ENCODE peak calls at places on chromosome 18, in five cellular contexts. U is ACHN; X is activated gamma-delta T cell; I is stimulated activated CD4-positive, alpha-beta T cell treated with anti-CD3 and anti-CD28 coated beads, Interleukin-4, amount 100 ng/mL, for 1 hour; Q is left cardiac atrium. R is an unnamed sample.

GRCh38 chr18:49639643-49640361 is 77.9 kb downstream of the LIPG start:
- DNase-seq in Q (peak), U (no peak), X (no peak), I (no peak), R (no peak)

GRCh38 chr18:58668897-58669296 is 2.4 kb upstream of the MALT1 start:
- DNase-seq in U (no peak), X (no peak), I (no peak), Q (no peak), R (no peak)

GRCh38 chr18:48990497-48991298 is 39.9 kb upstream of the SMAD7 start:
- DNase-seq in Q (peak), U (peak), I (no peak), X (no peak), R (peak)

GRCh38 chr18:48161201-48161910 is 230.9 kb upstream of the SMAD2 start:
- DNase-seq in U (peak), Q (peak), X (peak), I (peak), R (peak)

GRCh38 chr18:48631851-48632250 is 93.0 kb downstream of the CTIF start:
- DNase-seq in X (no peak), U (no peak), I (no peak), Q (no peak), R (no peak)

GRCh38 chr18:43587538-43588153 is 310.4 kb upstream of the SYT4 start:
- DNase-seq in U (peak), Q (no peak), X (no peak), I (no peak), R (peak)

GRCh38 chr18:61948196-61948800 is 55.5 kb upstream of the RNF152 start:
- DNase-seq in U (no peak), X (no peak), I (no peak), Q (no peak), R (no peak)

GRCh38 chr18:41906528-41907256 is 48.3 kb upstream of the PIK3C3 start:
- DNase-seq in Q (no peak), X (no peak), I (peak), U (peak), R (peak)

GRCh38 chr18:24846133-24846532 is 385.7 kb downstream of the HRH4 start:
- DNase-seq in I (no peak), U (no peak), X (no peak), Q (no peak), R (no peak)

GRCh38 chr18:48832961-48833700 is 117.6 kb downstream of the SMAD7 start:
- DNase-seq in U (peak), Q (peak), I (no peak), X (no peak), R (peak)